ENCODE peak calls at places on chromosomes 6 and 20, in seven cellular contexts. W is lung, A is small intestine, D is heart right ventricle, N is fibroblast of lung, G is endothelial cell of umbilical vein, E is tibial artery. T is an unnamed sample. For H3K36me3 and H3K9me3, the result is how much of the 10 kb centered on the place peaks cover.

GRCh38 chr6:83258517-83258916 is 65.4 kb downstream of the RWDD2A start:
- DNase-seq in N (no peak), G (no peak), A (no peak), D (no peak), E (no peak), W (no peak), T (no peak)

GRCh38 chr20:62553838-62554161 is 78.0 kb upstream of the GATA5 start:
- DNase-seq in A (no peak), E (no peak), W (no peak), D (no peak), G (no peak), N (no peak), T (no peak)

GRCh38 chr6:160101262-160102205 is 20.1 kb upstream of the SLC22A1 start:
- DNase-seq in G (no peak), D (no peak), W (no peak), N (peak), A (no peak), E (no peak), T (no peak)

GRCh38 chr6:13331516-13332348 is 3.4 kb upstream of the TBC1D7 start:
- DNase-seq in D (no peak), G (peak), W (no peak), N (peak), A (peak), E (no peak), T (no peak)

GRCh38 chr6:7535498-7535897 is 6.0 kb upstream of the DSP start:
- DNase-seq in G (no peak), A (no peak), W (no peak), N (no peak), E (no peak), D (no peak), T (no peak)

GRCh38 chr20:15138548-15139126 is 801.2 kb upstream of the FLRT3 start:
- DNase-seq in N (no peak), W (no peak), D (no peak), G (no peak), E (no peak), A (peak), T (no peak)

GRCh38 chr6:169371344-169372144 is 117.9 kb upstream of the THBS2 start:
- DNase-seq in A (peak), N (peak), E (no peak), D (no peak), G (no peak), W (no peak), T (peak)

GRCh38 chr20:7856756-7857155 is 83.5 kb downstream of the HAO1 start:
- DNase-seq in A (no peak), G (peak), W (no peak), N (peak), D (no peak), E (no peak), T (peak)

GRCh38 chr6:15280961-15281360 is 35.1 kb downstream of the JARID2 start:
- DNase-seq in G (no peak), A (no peak), W (no peak), E (no peak), N (no peak), D (no peak), T (no peak)

GRCh38 chr20:48828734-48829460 is 1.1 kb upstream of the PREX1 start:
- DNase-seq in E (no peak), G (no peak), D (no peak), W (no peak), N (no peak), A (no peak), T (no peak)

GRCh38 chr20:2022163-2022562 is 28.3 kb upstream of the PDYN start:
- DNase-seq in E (no peak), N (no peak), G (no peak), A (no peak), W (no peak), D (no peak), T (no peak)

GRCh38 chr20:20547221-20547875 is 165.1 kb downstream of the RALGAPA2 start:
- DNase-seq in N (peak), E (no peak), W (no peak), A (peak), G (no peak), D (no peak), T (no peak)

GRCh38 chr6:56708810-56709597 is 66.3 kb upstream of the DST start:
- DNase-seq in G (peak), D (no peak), A (peak), W (no peak), N (peak), E (no peak), T (no peak)

GRCh38 chr6:35518566-35519312 is 6.0 kb upstream of the TULP1 start:
- DNase-seq in N (no peak), G (no peak), D (no peak), E (no peak), W (no peak), A (no peak), T (no peak)

GRCh38 chr6:33755070-33755869 is 8.6 kb upstream of the IP6K3 start:
- DNase-seq in A (no peak), G (no peak), W (no peak), E (no peak), N (no peak), D (no peak), T (no peak)

GRCh38 chr6:148221580-148221979 is 121.1 kb upstream of the SASH1 start:
- DNase-seq in A (peak), W (no peak), D (no peak), N (no peak), E (no peak), G (no peak), T (no peak)

GRCh38 chr6:125668071-125668470 is 81.4 kb upstream of the HEY2 start:
- DNase-seq in E (no peak), W (no peak), A (no peak), D (no peak), N (no peak), G (no peak), T (no peak)

GRCh38 chr20:407097-407952 is 774 bp upstream of the RBCK1 start:
- DNase-seq in N (peak), W (peak), D (peak), A (peak), E (peak), G (peak), T (peak)

GRCh38 chr6:157427969-157428368 is 47.0 kb downstream of the ZDHHC14 start:
- DNase-seq in A (no peak), D (no peak), G (no peak), E (no peak), W (no peak), N (no peak), T (no peak)

GRCh38 chr6:137148291-137149076 is 25.0 kb downstream of the IL22RA2 start:
- DNase-seq in D (no peak), N (peak), A (no peak), E (peak), W (no peak), G (no peak), T (no peak)

GRCh38 chr20:61436674-61437279 is 184.7 kb downstream of the CDH4 start:
- DNase-seq in D (no peak), N (peak), E (no peak), W (no peak), A (no peak), G (no peak), T (no peak)

GRCh38 chr6:122651031-122651430 is 40.8 kb downstream of the PKIB start:
- DNase-seq in G (no peak), W (no peak), E (no peak), A (no peak), D (no peak), N (no peak), T (no peak)

GRCh38 chr6:98823845-98824162 is 10.6 kb upstream of the POU3F2 start:
- DNase-seq in N (no peak), A (no peak), W (no peak), G (no peak), E (no peak), D (no peak), T (no peak)

GRCh38 chr6:137282253-137282652 is 63.1 kb upstream of the IFNGR1 start:
- DNase-seq in A (no peak), N (no peak), G (no peak), W (no peak), D (no peak), E (no peak), T (no peak)

GRCh38 chr6:134585529-134585873 is 267.6 kb upstream of the SGK1 start:
- DNase-seq in D (no peak), E (no peak), G (no peak), W (no peak), N (no peak), A (no peak), T (no peak)

GRCh38 chr6:29236060-29236459 is 65.4 kb downstream of the OR2J2 start:
- DNase-seq in A (no peak), D (no peak), G (no peak), W (no peak), E (no peak), N (no peak), T (no peak)

GRCh38 chr20:18705490-18705889 is 108.1 kb upstream of the SCP2D1 start:
- DNase-seq in A (no peak), N (peak), G (no peak), D (no peak), E (no peak), W (no peak), T (peak)

GRCh38 chr6:136034422-136034821 is 182.9 kb downstream of the PDE7B start:
- DNase-seq in N (no peak), E (no peak), A (no peak), W (no peak), G (no peak), D (no peak), T (no peak)

GRCh38 chr20:63189322-63189642 is 26.6 kb downstream of the YTHDF1 start:
- DNase-seq in A (no peak), E (no peak), G (no peak), N (no peak), W (no peak), D (no peak), T (no peak)

GRCh38 chr6:107658920-107659879 is 164.9 kb downstream of the SCML4 start:
- DNase-seq in D (no peak), G (no peak), N (peak), W (no peak), E (no peak), A (no peak), T (no peak)

GRCh38 chr6:38509713-38510112 is 130.0 kb downstream of the BTBD9 start:
- DNase-seq in D (no peak), E (no peak), G (no peak), W (no peak), A (no peak), N (peak), T (peak)

GRCh38 chr6:108442770-108443520 is 117.8 kb upstream of the FOXO3 start:
- DNase-seq in G (no peak), W (no peak), A (no peak), E (no peak), N (peak), D (no peak), T (no peak)

GRCh38 chr20:51404297-51405060 is 138.0 kb downstream of the NFATC2 start:
- DNase-seq in N (no peak), E (no peak), W (no peak), G (no peak), D (no peak), A (peak), T (no peak)

GRCh38 chr6:15443119-15443518 is 197.2 kb downstream of the JARID2 start:
- DNase-seq in G (peak), D (no peak), E (no peak), A (no peak), N (peak), W (no peak), T (peak)

GRCh38 chr6:125983246-125983945 is 2.9 kb upstream of the TRMT11 start:
- DNase-seq in N (peak), A (no peak), E (no peak), W (no peak), D (no peak), G (peak), T (no peak)

DNA sequence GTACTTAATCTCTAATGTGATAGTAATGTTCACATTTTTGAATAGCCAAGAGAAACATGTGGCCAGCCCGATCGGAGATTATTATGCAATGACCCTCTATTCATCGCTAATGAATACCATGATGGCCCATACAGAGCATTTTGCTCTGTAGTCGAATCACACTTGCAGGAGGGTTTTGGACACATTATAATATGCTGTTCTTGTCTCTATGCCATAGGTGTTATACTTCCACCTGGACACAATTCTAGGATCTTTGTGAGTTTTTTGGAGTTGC is 60.1 kb downstream of the MTHFD1L start:
- DNase-seq in A (no peak), G (no peak), N (no peak), D (no peak), E (no peak), W (no peak), T (no peak)
- H3K36me3 ChIP-seq in A (under half), G (under half), N (under half), D (under half), E (under half), W (under half), T (half or more)

GRCh38 chr20:53827996-53828672 is 234.5 kb upstream of the ZNF217 start:
- DNase-seq in W (no peak), G (peak), N (peak), E (no peak), D (peak), A (no peak), T (peak)
- H3K4me3 ChIP-seq in W (no peak), G (no peak), N (peak), E (peak), D (peak), A (no peak), T (peak)

GRCh38 chr20:55684578-55684977 is 320.7 kb downstream of the CBLN4 start:
- DNase-seq in G (no peak), N (no peak), W (no peak), D (peak), E (no peak), A (no peak), T (no peak)
- H3K9me3 ChIP-seq in G (under half), N (under half), W (under half), D (under half), E (under half), A (under half), T (under half)

GRCh38 chr6:149395185-149395584 is 4.9 kb upstream of the SUMO4 start:
- DNase-seq in N (no peak), D (no peak), W (no peak), A (no peak), G (no peak), E (no peak), T (no peak)

GRCh38 chr6:149392535-149392934 is 7.5 kb upstream of the SUMO4 start:
- DNase-seq in G (no peak), D (no peak), E (no peak), N (no peak), W (no peak), A (no peak), T (no peak)

GRCh38 chr6:149393002-149393679 is 6.9 kb upstream of the SUMO4 start:
- DNase-seq in A (no peak), E (no peak), G (no peak), D (no peak), W (no peak), N (no peak), T (no peak)

GRCh38 chr6:149400050-149400449 is at the start of gene SUMO4:
- DNase-seq in A (no peak), N (no peak), W (no peak), E (no peak), G (no peak), D (no peak), T (no peak)

GRCh38 chr6:149397384-149397783 is 2.7 kb upstream of the SUMO4 start:
- DNase-seq in G (no peak), W (no peak), A (no peak), E (no peak), N (no peak), D (no peak), T (no peak)
- H3K36me3 ChIP-seq in G (under half), W (under half), A (under half), E (under half), N (under half), D (half or more), T (under half)